ENCODE peak calls at places on chromosomes 3 and 15, in eight cellular contexts. One of them, this sample, is unnamed.

GRCh38 chr15:28881600-28881999 is 4.2 kb upstream of the APBA2 start:
- DNase-seq in GM04503: no peak
- DNase-seq in cardiac fibroblast: no peak
- DNase-seq in nephron progenitor cell: no peak
- DNase-seq in islet precursor cell: no peak
- DNase-seq in mucosa of gallbladder: no peak
- DNase-seq in A549: peak
- DNase-seq in epithelial cell of esophagus: no peak
- DNase-seq in this sample: no peak

GRCh38 chr3:170610321-170610884 is 24.5 kb upstream of the SLC7A14 start:
- DNase-seq in cardiac fibroblast: no peak
- DNase-seq in mucosa of gallbladder: no peak
- DNase-seq in nephron progenitor cell: no peak
- DNase-seq in A549: no peak
- DNase-seq in islet precursor cell: no peak
- DNase-seq in GM04503: no peak
- DNase-seq in epithelial cell of esophagus: peak
- DNase-seq in this sample: no peak

GRCh38 chr3:79383402-79384012 is 384.3 kb downstream of the ROBO1 start:
- DNase-seq in nephron progenitor cell: no peak
- DNase-seq in islet precursor cell: no peak
- DNase-seq in A549: no peak
- DNase-seq in GM04503: no peak
- DNase-seq in mucosa of gallbladder: no peak
- DNase-seq in epithelial cell of esophagus: no peak
- DNase-seq in cardiac fibroblast: peak
- DNase-seq in this sample: peak

GRCh38 chr3:42053476-42053875 is 37.7 kb upstream of the TRAK1 start:
- DNase-seq in A549: no peak
- DNase-seq in cardiac fibroblast: no peak
- DNase-seq in mucosa of gallbladder: no peak
- DNase-seq in epithelial cell of esophagus: no peak
- DNase-seq in GM04503: no peak
- DNase-seq in nephron progenitor cell: no peak
- DNase-seq in islet precursor cell: no peak
- DNase-seq in this sample: no peak

GRCh38 chr3:17340261-17340660 is 402.2 kb downstream of the TBC1D5 start:
- DNase-seq in A549: no peak
- DNase-seq in epithelial cell of esophagus: no peak
- DNase-seq in GM04503: no peak
- DNase-seq in islet precursor cell: no peak
- DNase-seq in mucosa of gallbladder: no peak
- DNase-seq in nephron progenitor cell: no peak
- DNase-seq in cardiac fibroblast: no peak
- DNase-seq in this sample: no peak

GRCh38 chr3:42871592-42872196 is 4.0 kb downstream of the CYP8B1 start:
- DNase-seq in epithelial cell of esophagus: no peak
- DNase-seq in nephron progenitor cell: no peak
- DNase-seq in islet precursor cell: peak
- DNase-seq in mucosa of gallbladder: no peak
- DNase-seq in GM04503: no peak
- DNase-seq in cardiac fibroblast: no peak
- DNase-seq in A549: no peak
- DNase-seq in this sample: no peak

GRCh38 chr15:40909662-40910625 is 15.7 kb downstream of the VPS18 start:
- DNase-seq in A549: no peak
- DNase-seq in epithelial cell of esophagus: no peak
- DNase-seq in islet precursor cell: no peak
- DNase-seq in mucosa of gallbladder: no peak
- DNase-seq in cardiac fibroblast: peak
- DNase-seq in GM04503: peak
- DNase-seq in nephron progenitor cell: no peak
- DNase-seq in this sample: no peak

GRCh38 chr15:78873796-78874761 is 1.4 kb downstream of the MORF4L1 start:
- DNase-seq in A549: peak
- DNase-seq in nephron progenitor cell: no peak
- DNase-seq in GM04503: no peak
- DNase-seq in cardiac fibroblast: peak
- DNase-seq in mucosa of gallbladder: no peak
- DNase-seq in islet precursor cell: no peak
- DNase-seq in epithelial cell of esophagus: peak
- DNase-seq in this sample: no peak